ENCODE peak calls at places on chromosomes 12 and 14, in ten cellular contexts. L, Q, P, M, C, I, N, D, A and V are unnamed samples.
A peak's percentile ranks its signal among the peaks of the same experiment; 100 is the strongest.

GRCh38 chr12:6183689-6184441 is 16.3 kb upstream of the CD9 start:
- DNase-seq in L (peak; percentile 80), C (no peak), I (peak; percentile 81), D (no peak), A (no peak), P (peak; percentile 86), N (no peak), Q (peak; percentile 54), M (no peak), V (no peak)

GRCh38 chr14:55780156-55780946 is 200.3 kb downstream of the KTN1 start:
- DNase-seq in C (no peak), M (no peak), Q (peak; percentile 58), L (peak; percentile 91), I (peak; percentile 33), N (peak; percentile 57), A (no peak), P (peak; percentile 80), D (no peak), V (no peak)

GRCh38 chr14:99273025-99273723 is 1.2 kb upstream of the BCL11B start:
- DNase-seq in N (no peak), Q (no peak), A (no peak), L (peak; percentile 13), C (peak; percentile 36), I (no peak), P (no peak), D (peak; percentile 50), M (peak; percentile 28), V (no peak)

GRCh38 chr12:96195845-96196451 is 1.8 kb downstream of the ELK3 start:
- DNase-seq in I (peak; percentile 74), M (no peak), A (no peak), P (peak; percentile 63), C (no peak), N (no peak), Q (peak; percentile 76), L (peak; percentile 81), D (no peak), V (no peak)

GRCh38 chr12:132510111-132510724 is 20.3 kb downstream of the FBRSL1 start:
- DNase-seq in I (no peak), C (no peak), Q (no peak), D (no peak), M (no peak), N (no peak), P (no peak), L (no peak), A (no peak), V (no peak)

GRCh38 chr12:40312982-40313576 is 88.3 kb downstream of the LRRK2 start:
- DNase-seq in Q (peak; percentile 55), M (no peak), A (no peak), N (no peak), C (no peak), I (peak; percentile 31), D (no peak), P (peak; percentile 74), L (peak; percentile 57), V (no peak)

GRCh38 chr12:107774349-107775029 is at the start of gene ASCL4:
- DNase-seq in M (no peak), P (no peak), Q (no peak), A (no peak), L (no peak), D (no peak), N (no peak), I (no peak), C (no peak), V (no peak)

GRCh38 chr12:79676579-79676978 is 14.2 kb downstream of the PAWR start:
- DNase-seq in A (no peak), Q (no peak), C (no peak), D (no peak), L (no peak), P (no peak), I (no peak), N (no peak), M (no peak), V (no peak)

GRCh38 chr12:19263666-19264065 is 134.1 kb downstream of the PLEKHA5 start:
- DNase-seq in N (no peak), L (no peak), M (no peak), D (no peak), P (no peak), Q (peak; percentile 29), C (no peak), A (no peak), I (no peak), V (no peak)

GRCh38 chr12:68381476-68381875 is 49.3 kb upstream of the MDM1 start:
- DNase-seq in N (no peak), C (no peak), M (no peak), I (no peak), Q (no peak), L (no peak), A (no peak), P (no peak), D (no peak), V (no peak)

GRCh38 chr14:93880025-93880820 is 46.9 kb upstream of the FAM181A start:
- DNase-seq in C (no peak), N (no peak), L (no peak), Q (peak; percentile 2), M (no peak), D (no peak), P (peak; percentile 63), I (no peak), A (no peak), V (no peak)

GRCh38 chr12:64587447-64587846 is 22.8 kb upstream of the RASSF3 start:
- DNase-seq in C (no peak), A (no peak), P (no peak), M (no peak), I (no peak), N (no peak), Q (no peak), L (no peak), D (no peak), V (no peak)

GRCh38 chr14:100688598-100689499 is 37.8 kb upstream of the DLK1 start:
- DNase-seq in Q (peak; percentile 83), A (no peak), P (peak; percentile 60), D (no peak), N (no peak), C (no peak), L (peak; percentile 72), I (peak; percentile 82), M (no peak), V (no peak)

GRCh38 chr14:81471062-81471461 is 62.6 kb downstream of the SEL1L start:
- DNase-seq in C (peak; percentile 53), I (no peak), D (no peak), Q (no peak), N (no peak), M (no peak), P (no peak), A (no peak), L (no peak), V (no peak)

GRCh38 chr12:27868165-27868564 is 88.1 kb upstream of the MANSC4 start:
- DNase-seq in D (no peak), C (no peak), M (no peak), L (peak; percentile 82), N (no peak), P (peak; percentile 84), A (no peak), I (peak; percentile 93), Q (peak; percentile 88), V (no peak)

GRCh38 chr12:77746108-77746507 is 84.6 kb upstream of the NAV3 start:
- DNase-seq in D (no peak), A (no peak), N (no peak), C (peak; percentile 58), L (no peak), P (peak; percentile 62), M (no peak), I (peak; percentile 38), Q (peak; percentile 43), V (no peak)

GRCh38 chr12:104669851-104670337 is 213.1 kb downstream of the CHST11 start:
- DNase-seq in N (peak; percentile 56), Q (peak; percentile 48), M (no peak), A (no peak), D (peak; percentile 27), P (peak; percentile 67), L (peak; percentile 58), I (peak; percentile 35), C (peak; percentile 76), V (no peak)

GRCh38 chr14:47541652-47542051 is 133.8 kb downstream of the MDGA2 start:
- DNase-seq in D (no peak), L (no peak), I (no peak), A (no peak), C (no peak), P (no peak), M (no peak), N (no peak), Q (no peak), V (no peak)

GRCh38 chr12:124761876-124762275 is 101.8 kb downstream of the SCARB1 start:
- DNase-seq in Q (peak; percentile 58), I (no peak), P (no peak), C (no peak), A (peak; percentile 54), M (no peak), N (no peak), L (no peak), D (no peak), V (no peak)

DNA sequence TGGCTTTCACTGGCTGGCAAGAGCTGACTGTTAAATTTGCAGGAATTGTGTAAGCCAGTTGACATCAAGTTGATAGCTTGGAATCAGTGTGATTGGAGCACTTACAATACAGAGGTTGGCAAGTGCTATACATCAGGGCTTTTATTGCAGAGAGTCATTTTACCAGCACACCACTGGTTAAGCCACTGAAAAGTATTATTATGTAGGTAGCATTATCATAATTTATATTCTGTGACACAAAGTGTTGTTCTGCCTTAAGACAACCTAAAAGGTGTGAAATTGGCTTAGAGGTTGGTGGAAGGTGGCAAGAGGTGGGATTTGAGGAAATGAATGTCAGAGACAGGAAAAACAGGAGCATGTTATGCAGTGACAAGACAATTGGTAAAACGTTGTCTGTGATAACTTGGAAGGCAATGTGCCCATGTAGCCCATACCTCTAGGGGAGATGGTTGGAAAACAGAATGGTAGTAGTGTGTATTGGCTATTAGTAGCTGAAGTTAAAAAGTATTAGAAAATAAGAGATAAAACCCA is 172.9 kb upstream of the PRICKLE1 start:
- DNase-seq in D (no peak), L (no peak), N (no peak), I (no peak), C (no peak), Q (no peak), M (no peak), P (no peak), A (no peak), V (no peak)
- TF ChIP-seq CTCF in D (no peak), L (no peak), N (no peak), I (no peak), C (no peak), Q (no peak), M (no peak), P (no peak), A (no peak), V (no peak)

GRCh38 chr12:53695148-53696138 is 19.6 kb upstream of the ATP5MC2 start:
- DNase-seq in Q (peak; percentile 62), C (no peak), D (no peak), N (no peak), A (peak; percentile 71), L (peak; percentile 86), M (peak; percentile 31), P (peak; percentile 56), I (peak; percentile 55), V (no peak)
- TF ChIP-seq CTCF in Q (peak; percentile 26), C (peak; percentile 15), D (no peak), N (no peak), A (no peak), L (peak; percentile 5), M (peak; percentile 32), P (no peak), I (no peak), V (peak; percentile 9)

GRCh38 chr12:130041983-130042812 is 120.1 kb upstream of the FZD10 start:
- DNase-seq in L (no peak), A (peak; percentile 86), D (no peak), N (no peak), I (no peak), C (no peak), P (no peak), Q (no peak), M (peak; percentile 85), V (no peak)
- TF ChIP-seq CTCF in L (peak; percentile 12), A (peak; percentile 74), D (peak; percentile 20), N (peak; percentile 72), I (no peak), C (peak; percentile 19), P (no peak), Q (peak; percentile 33), M (peak; percentile 99), V (peak; percentile 55)

GRCh38 chr14:32513571-32514009 is 184.5 kb downstream of the AKAP6 start:
- DNase-seq in P (peak; percentile 46), I (peak; percentile 15), C (no peak), D (no peak), N (no peak), Q (peak; percentile 51), M (no peak), L (peak; percentile 28), A (no peak), V (no peak)
- TF ChIP-seq CTCF in P (peak; percentile 47), I (peak; percentile 49), C (no peak), D (no peak), N (peak; percentile 43), Q (peak; percentile 30), M (peak; percentile 54), L (no peak), A (peak; percentile 28), V (peak; percentile 68)